ENCODE peak calls at places on chromosomes 3 and 15, in eight cellular contexts. C, Z, S, E, L, W, Y and K are unnamed samples.

GRCh38 chr15:78048410-78048946 is 29.0 kb downstream of the TBC1D2B start:
- DNase-seq in C (no peak), Z (no peak), S (no peak), E (no peak), L (no peak), W (no peak), Y (no peak), K (no peak)

GRCh38 chr3:12662593-12663310 is 1.2 kb downstream of the RAF1 start:
- DNase-seq in C (peak), Z (peak), S (no peak), E (peak), L (peak), W (no peak), Y (no peak), K (peak)

GRCh38 chr3:24296441-24297205 is 198.0 kb downstream of the THRB start:
- DNase-seq in C (no peak), Z (no peak), S (no peak), E (no peak), L (peak), W (no peak), Y (no peak), K (no peak)

GRCh38 chr3:67947808-67948508 is 293.5 kb upstream of the SUCLG2 start:
- DNase-seq in C (no peak), Z (no peak), S (no peak), E (no peak), L (no peak), W (no peak), Y (no peak), K (peak)

GRCh38 chr3:15367059-15367458 is 34.7 kb upstream of the SH3BP5 start:
- DNase-seq in C (no peak), Z (peak), S (no peak), E (no peak), L (peak), W (no peak), Y (no peak), K (no peak)

GRCh38 chr3:50392101-50392715 is 32.9 kb upstream of the TMEM115 start:
- DNase-seq in C (no peak), Z (no peak), S (no peak), E (no peak), L (no peak), W (no peak), Y (no peak), K (no peak)

GRCh38 chr15:31470756-31471155 is 144.1 kb downstream of the KLF13 start:
- DNase-seq in C (no peak), Z (no peak), S (no peak), E (no peak), L (no peak), W (no peak), Y (no peak), K (no peak)

GRCh38 chr3:52495777-52496602 is 852 bp downstream of the STAB1 start:
- DNase-seq in C (no peak), Z (peak), S (no peak), E (peak), L (peak), W (peak), Y (no peak), K (no peak)

GRCh38 chr15:40008061-40008460 is 30.9 kb downstream of the SRP14 start:
- DNase-seq in C (no peak), Z (no peak), S (no peak), E (no peak), L (peak), W (no peak), Y (no peak), K (no peak)

GRCh38 chr3:136380530-136380929 is 130.4 kb downstream of the PCCB start:
- DNase-seq in C (no peak), Z (peak), S (no peak), E (no peak), L (peak), W (no peak), Y (no peak), K (no peak)

GRCh38 chr3:10524270-10524669 is 18.9 kb upstream of the ATP2B2 start:
- DNase-seq in C (no peak), Z (no peak), S (no peak), E (no peak), L (no peak), W (no peak), Y (no peak), K (no peak)

GRCh38 chr3:10527295-10528016 is 22.1 kb upstream of the ATP2B2 start:
- DNase-seq in C (no peak), Z (no peak), S (no peak), E (no peak), L (no peak), W (no peak), Y (no peak), K (no peak)

GRCh38 chr3:10526366-10526765 is 21.0 kb upstream of the ATP2B2 start:
- DNase-seq in C (no peak), Z (no peak), S (no peak), E (no peak), L (no peak), W (no peak), Y (no peak), K (no peak)

GRCh38 chr3:10522646-10523303 is 17.4 kb upstream of the ATP2B2 start:
- DNase-seq in C (no peak), Z (no peak), S (no peak), E (no peak), L (no peak), W (no peak), Y (no peak), K (no peak)

GRCh38 chr3:10524799-10525301 is 19.5 kb upstream of the ATP2B2 start:
- DNase-seq in C (no peak), Z (no peak), S (no peak), E (no peak), L (no peak), W (no peak), Y (no peak), K (no peak)
- H3K4me3 ChIP-seq in C (no peak), Z (no peak), S (no peak), E (no peak), L (no peak), W (no peak), Y (no peak), K (no peak)

DNA sequence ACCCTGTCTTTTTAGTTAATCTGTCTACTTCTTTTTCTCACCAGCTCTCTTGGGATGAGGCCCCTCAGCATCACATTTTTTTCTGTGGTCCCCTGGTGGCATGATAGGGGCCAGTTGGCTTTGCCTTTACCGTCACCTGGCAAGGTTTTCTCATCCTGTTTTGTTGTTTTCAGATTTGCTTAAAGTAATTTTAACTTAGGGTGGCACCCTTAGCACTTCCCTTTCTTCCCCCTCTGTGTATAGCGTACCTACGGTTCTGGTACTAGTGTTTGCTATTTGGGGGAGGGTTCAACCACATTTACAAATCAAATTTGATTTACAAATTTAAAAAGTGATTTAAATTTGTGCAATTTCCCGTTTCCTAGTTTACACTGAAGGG is 35.7 kb downstream of the PDCD6IP start:
- DNase-seq in C (no peak), Z (no peak), S (no peak), E (no peak), L (no peak), W (no peak), Y (no peak), K (no peak)
- TF ChIP-seq CTCF in C (no peak), Z (no peak), S (no peak), E (no peak), L (no peak), W (no peak), Y (no peak), K (no peak)

DNA sequence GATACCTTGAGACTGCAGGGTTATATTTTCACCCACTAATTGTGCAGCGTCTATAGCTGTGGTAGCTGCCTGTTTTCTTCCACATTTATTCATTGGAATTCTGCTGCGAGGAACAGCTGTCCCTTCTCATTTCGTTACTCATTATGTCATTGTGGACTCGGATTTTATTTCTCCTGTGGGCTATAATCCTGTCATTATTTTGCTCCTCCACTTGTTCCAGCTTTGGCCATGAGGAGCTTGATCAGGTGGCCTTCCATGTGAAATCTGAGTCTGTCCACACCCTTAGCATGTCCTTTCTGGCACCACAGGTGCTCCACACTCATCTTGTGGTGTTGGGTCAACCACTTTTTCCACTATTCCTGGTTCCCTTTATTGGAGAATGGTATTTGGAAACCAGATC is 14.8 kb downstream of the LYSMD4 start:
- DNase-seq in C (no peak), Z (no peak), S (no peak), E (no peak), L (no peak), W (no peak), Y (no peak), K (no peak)
- H3K4me3 ChIP-seq in C (no peak), Z (no peak), S (no peak), E (no peak), L (no peak), W (no peak), Y (no peak), K (no peak)

DNA sequence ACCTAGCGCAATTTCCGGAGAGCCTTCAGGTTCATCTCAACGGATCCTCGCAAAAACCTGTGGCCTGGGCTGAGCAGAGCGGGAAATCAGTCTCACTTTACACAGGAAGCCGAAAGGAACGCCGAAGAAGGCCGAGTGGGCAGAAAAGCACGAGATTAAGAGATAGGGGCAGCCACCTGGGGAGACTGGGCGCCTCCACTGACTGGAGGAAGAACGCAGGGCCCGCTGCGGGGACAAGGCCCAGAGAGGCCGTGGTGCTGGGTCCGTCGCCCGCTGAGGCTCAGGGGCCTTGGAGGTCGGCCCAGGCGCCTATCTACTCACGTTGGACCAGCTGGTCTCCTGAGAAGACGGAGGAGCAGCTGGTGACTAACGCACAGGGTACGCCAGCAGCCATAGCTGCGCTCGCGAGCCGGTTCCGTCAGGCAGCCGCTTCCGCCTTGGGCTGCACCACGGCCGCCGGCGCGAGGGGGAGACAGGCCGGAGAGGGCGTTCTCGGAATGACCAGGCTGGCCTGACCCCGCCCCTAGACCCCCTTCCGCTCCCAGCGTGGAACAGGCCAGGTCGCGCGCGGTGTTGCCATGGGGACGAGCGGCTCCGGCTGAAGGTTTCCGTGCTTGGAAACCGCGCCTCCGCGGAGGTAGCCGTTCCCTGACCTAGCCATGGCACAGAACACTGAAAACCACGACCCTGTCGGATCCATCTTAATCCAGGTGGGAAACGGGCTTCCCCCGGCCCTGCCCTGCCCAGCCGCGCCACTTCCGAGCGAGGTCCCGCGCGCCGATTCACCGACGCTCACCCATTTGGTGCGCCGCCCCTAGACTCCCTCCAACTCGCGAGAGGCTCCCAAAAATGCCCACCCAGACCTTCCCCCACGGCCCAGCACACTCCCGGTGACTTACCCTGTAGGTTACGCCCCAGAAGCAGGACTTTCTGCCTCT is at the start of the genes AAGAB and IQCH:
- DNase-seq in C (peak), Z (peak), S (peak), E (peak), L (peak), W (peak), Y (peak), K (peak)
- TF ChIP-seq CTCF in C (no peak), Z (no peak), S (no peak), E (no peak), L (no peak), W (no peak), Y (no peak), K (no peak)

GRCh38 chr3:134797080-134797801 is 2.2 kb downstream of the EPHB1 start:
- DNase-seq in C (no peak), Z (peak), S (no peak), E (no peak), L (no peak), W (peak), Y (no peak), K (no peak)
- H3K4me3 ChIP-seq in C (no peak), Z (no peak), S (peak), E (no peak), L (peak), W (no peak), Y (peak), K (no peak)

GRCh38 chr3:53919741-53920140 is 28.1 kb upstream of the SELENOK start:
- DNase-seq in C (no peak), Z (no peak), S (no peak), E (no peak), L (no peak), W (no peak), Y (no peak), K (no peak)

DNA sequence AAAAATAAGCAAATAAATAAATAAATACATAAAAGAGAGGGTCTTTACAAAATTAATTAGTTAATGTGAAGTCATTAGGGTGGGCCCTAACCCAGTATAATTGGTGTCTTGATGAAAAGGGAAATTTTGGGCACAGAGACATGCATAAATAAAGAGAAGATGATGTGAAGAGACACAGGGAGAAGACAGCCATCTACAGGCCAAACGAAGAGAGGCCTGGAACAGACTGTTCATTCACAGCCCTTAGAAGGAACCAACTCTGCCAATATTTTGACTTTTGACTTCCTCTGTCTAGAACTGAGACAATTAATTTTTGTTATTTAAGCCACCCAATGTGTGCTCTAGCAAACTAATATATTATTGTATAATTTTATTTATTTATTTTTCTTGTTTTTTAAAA is 29.6 kb upstream of the SELENOK start:
- DNase-seq in C (no peak), Z (peak), S (no peak), E (peak), L (no peak), W (no peak), Y (no peak), K (no peak)
- TF ChIP-seq CTCF in C (no peak), Z (peak), S (no peak), E (peak), L (peak), W (peak), Y (peak), K (peak)

DNA sequence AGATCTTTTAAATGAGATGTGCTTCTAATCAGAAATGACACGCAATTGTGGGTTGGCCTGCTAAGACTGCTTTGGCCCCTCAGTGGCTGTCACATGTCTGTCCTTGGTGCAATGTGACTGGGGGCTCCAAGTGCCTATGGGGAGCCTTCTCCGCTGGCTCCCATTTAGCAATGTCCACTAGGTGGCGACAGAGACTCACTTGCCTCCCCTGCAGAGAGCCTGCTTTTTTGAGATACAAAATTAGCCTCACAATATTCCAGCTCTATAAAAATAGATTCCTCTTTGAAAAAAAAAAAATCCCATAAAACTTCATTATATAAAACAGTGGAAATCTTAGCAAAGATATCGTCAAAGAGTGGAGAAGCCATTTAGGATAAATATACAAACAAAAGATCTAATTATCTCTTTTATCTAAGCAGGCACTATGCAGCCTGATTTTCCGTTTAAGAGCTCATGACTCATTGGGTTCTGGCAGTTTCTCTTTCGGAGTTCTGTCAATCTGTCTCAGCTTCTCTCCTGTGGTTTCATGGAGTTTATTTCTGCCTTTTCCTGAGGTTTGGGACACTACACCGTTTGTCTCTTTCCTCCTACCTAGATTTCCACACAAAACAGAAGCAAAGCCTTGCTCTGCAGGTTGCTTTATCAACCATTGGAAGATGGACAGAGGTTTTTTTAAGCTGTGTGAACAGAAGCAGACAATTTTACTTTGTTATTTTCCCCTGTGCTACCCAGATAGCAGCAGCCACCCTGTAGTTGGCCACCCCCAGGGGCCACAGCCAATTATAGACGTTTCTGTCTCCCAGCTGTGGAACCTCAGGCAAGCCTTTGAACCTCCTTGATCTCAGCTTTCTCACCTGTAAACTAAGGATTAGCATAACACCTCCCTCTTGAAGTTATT is 68.4 kb upstream of the TNFAIP8L3 start:
- DNase-seq in C (peak), Z (peak), S (peak), E (peak), L (peak), W (peak), Y (no peak), K (peak)
- H3K4me3 ChIP-seq in C (no peak), Z (peak), S (peak), E (peak), L (peak), W (no peak), Y (no peak), K (peak)